ENCODE peak calls at places on chromosomes 12 and 14, in ten cellular contexts. J is stimulated activated CD8-positive, alpha-beta memory T cell treated with anti-CD3 and anti-CD28 coated beads, Interleukin-12 subunit alpha, Interleukin-12 subunit beta, amount 100 ng/mL, for 1 hour; P is amniotic epithelial cell; Z is naive thymus-derived CD8-positive, alpha-beta T cell; M is NCI-H1092 treated with DMSO at 0.1 percent for 48 hours; E is stomach; D is PC-3; W is GM12865; O is AG08395; C is heart right ventricle. N is an unnamed sample.

GRCh38 chr12:119843100-119843499 is 34.0 kb downstream of the CIT start:
- DNase-seq in W (no peak), P (peak; percentile 90), C (no peak), J (no peak), D (no peak), O (peak; percentile 70), E (no peak), M (no peak), Z (no peak), N (no peak)

GRCh38 chr14:39665084-39665483 is 232.9 kb upstream of the FBXO33 start:
- DNase-seq in Z (no peak), M (no peak), P (no peak), W (peak; percentile 30), D (no peak), J (no peak), C (no peak), O (no peak), E (no peak), N (no peak)

GRCh38 chr12:123931686-123932321 is 40.8 kb downstream of the CCDC92 start:
- DNase-seq in M (no peak), O (no peak), P (no peak), J (peak; percentile 11), Z (peak; percentile 84), D (no peak), W (no peak), E (no peak), C (no peak), N (no peak)

GRCh38 chr12:47277972-47278448 is 198.3 kb upstream of the AMIGO2 start:
- DNase-seq in Z (no peak), J (no peak), C (no peak), P (peak; percentile 95), O (peak; percentile 96), E (no peak), W (no peak), M (no peak), D (peak; percentile 97), N (peak; percentile 99)

GRCh38 chr14:89244720-89245119 is 172.3 kb downstream of the FOXN3 start:
- DNase-seq in E (no peak), M (no peak), Z (no peak), W (no peak), D (no peak), O (no peak), J (no peak), C (no peak), P (no peak), N (no peak)

GRCh38 chr14:89807151-89807550 is 147.4 kb downstream of the EFCAB11 start:
- DNase-seq in W (no peak), P (no peak), D (no peak), Z (no peak), M (no peak), O (no peak), J (no peak), C (no peak), E (no peak), N (no peak)

GRCh38 chr12:3101309-3102022 is 24.3 kb downstream of the TSPAN9 start:
- DNase-seq in O (peak; percentile 48), P (peak; percentile 31), C (no peak), W (no peak), Z (no peak), M (no peak), E (no peak), D (peak; percentile 60), J (no peak), N (no peak)

GRCh38 chr14:30115756-30116155 is 188.1 kb upstream of the PRKD1 start:
- DNase-seq in J (no peak), D (no peak), W (no peak), Z (no peak), C (no peak), P (no peak), E (no peak), O (no peak), M (peak; percentile 18), N (no peak)

GRCh38 chr12:90490355-90490754 is 464.6 kb downstream of the CCER1 start:
- DNase-seq in W (no peak), Z (no peak), D (no peak), C (no peak), M (no peak), E (no peak), O (no peak), J (no peak), P (no peak), N (no peak)

GRCh38 chr14:101707285-101707842 is 54.1 kb upstream of the PPP2R5C start:
- DNase-seq in P (peak; percentile 81), C (peak; percentile 79), O (peak; percentile 70), E (no peak), J (peak; percentile 51), M (peak; percentile 64), Z (peak; percentile 83), D (peak; percentile 89), W (peak; percentile 83), N (peak; percentile 85)

GRCh38 chr14:73786942-73787759 is 64.5 kb upstream of the PTGR2 start:
- DNase-seq in C (peak; percentile 71), P (no peak), J (no peak), O (peak; percentile 25), W (peak; percentile 72), M (no peak), Z (peak; percentile 82), E (peak; percentile 75), D (peak; percentile 56), N (peak; percentile 60)

GRCh38 chr12:132689227-132689626 is 1.8 kb downstream of the PXMP2 start:
- DNase-seq in J (no peak), Z (no peak), M (no peak), P (no peak), D (no peak), O (no peak), E (peak; percentile 86), C (no peak), W (no peak), N (no peak)

GRCh38 chr12:101777476-101777875 is 38.2 kb upstream of the SYCP3 start:
- DNase-seq in C (no peak), M (no peak), P (no peak), W (no peak), J (no peak), O (no peak), Z (no peak), D (no peak), E (no peak), N (no peak)

GRCh38 chr14:104123879-104124278 is 14.5 kb upstream of the KIF26A start:
- DNase-seq in M (no peak), C (no peak), Z (no peak), P (no peak), W (no peak), E (no peak), O (no peak), J (no peak), D (no peak), N (no peak)

GRCh38 chr14:93115920-93116675 is at the start of gene ITPK1:
- DNase-seq in Z (peak; percentile 73), P (peak; percentile 21), J (peak; percentile 33), O (peak; percentile 78), M (no peak), C (peak; percentile 42), W (peak; percentile 80), D (peak; percentile 71), E (peak; percentile 63), N (peak; percentile 74)

GRCh38 chr12:99498756-99499155 is 148.8 kb upstream of the GARIN6 start:
- DNase-seq in E (no peak), C (no peak), O (peak; percentile 76), J (no peak), P (no peak), Z (no peak), W (no peak), D (peak; percentile 80), M (no peak), N (peak; percentile 93)

GRCh38 chr12:52212701-52213540 is 20.1 kb upstream of the KRT7 start:
- DNase-seq in D (no peak), M (no peak), E (no peak), Z (peak; percentile 38), O (no peak), C (no peak), W (no peak), J (no peak), P (no peak), N (no peak)

GRCh38 chr14:24991821-24992220 is 58.1 kb downstream of the STXBP6 start:
- DNase-seq in P (no peak), E (no peak), Z (no peak), C (no peak), D (no peak), J (no peak), O (no peak), W (no peak), M (no peak), N (no peak)

GRCh38 chr12:96194901-96195844 is 998 bp downstream of the ELK3 start:
- DNase-seq in C (no peak), Z (peak; percentile 85), J (peak; percentile 47), P (peak; percentile 90), O (peak; percentile 74), E (peak; percentile 54), D (peak; percentile 83), M (peak; percentile 3), W (peak; percentile 92), N (peak; percentile 92)

GRCh38 chr12:122127839-122128238 is 46.2 kb downstream of the IL31 start:
- DNase-seq in Z (no peak), M (no peak), C (no peak), O (no peak), J (no peak), P (no peak), D (no peak), E (no peak), W (no peak), N (no peak)

GRCh38 chr14:74637184-74637562 is 25.1 kb upstream of the LTBP2 start:
- DNase-seq in J (no peak), P (no peak), C (no peak), E (no peak), Z (no peak), W (no peak), D (no peak), O (no peak), M (no peak), N (no peak)

GRCh38 chr14:76941544-76942287 is 86.8 kb downstream of the IRF2BPL start:
- DNase-seq in J (no peak), D (no peak), E (no peak), O (no peak), Z (no peak), W (no peak), M (no peak), C (no peak), P (no peak), N (no peak)